ENCODE peak calls at places on chromosome 15, in four cellular contexts. R, D, U and A are unnamed samples.

GRCh38 chr15:38103564-38103963 is 149.1 kb upstream of the SPRED1 start:
- DNase-seq in R (no peak), D (no peak), U (peak; percentile 11), A (no peak)

GRCh38 chr15:57364282-57365007 is 11.9 kb upstream of the CGNL1 start:
- DNase-seq in R (no peak), D (no peak), U (peak; percentile 10), A (no peak)

GRCh38 chr15:88179562-88179961 is 77.0 kb downstream of the NTRK3 start:
- DNase-seq in R (no peak), D (no peak), U (no peak), A (no peak)

GRCh38 chr15:90015749-90016148 is 14.6 kb downstream of the ZNF710 start:
- DNase-seq in R (no peak), D (no peak), U (no peak), A (no peak)

GRCh38 chr15:68815598-68815997 is 5.1 kb downstream of the ANP32A start:
- DNase-seq in R (no peak), D (no peak), U (peak; percentile 39), A (no peak)

GRCh38 chr15:63395730-63396545 is 14.3 kb upstream of the CA12 start:
- DNase-seq in R (no peak), D (no peak), U (no peak), A (no peak)

GRCh38 chr15:39706252-39706651 is 76.4 kb downstream of the FSIP1 start:
- DNase-seq in R (no peak), D (no peak), U (no peak), A (no peak)

GRCh38 chr15:40234783-40235182 is 4.1 kb upstream of the PAK6 start:
- DNase-seq in R (no peak), D (no peak), U (no peak), A (no peak)

GRCh38 chr15:39922450-39923092 is 2.5 kb upstream of the GPR176 start:
- DNase-seq in R (no peak), D (no peak), U (no peak), A (no peak)